ENCODE peak calls at places on chromosome 15, in four cellular contexts. One of them, this sample, is unnamed.

GRCh38 chr15:74791667-74792066 is 9.8 kb downstream of the CSK start:
- DNase-seq in NCI-H748 treated with DMSO at 0.1 percent for 48 hours: no peak
- DNase-seq in mucosa of gallbladder: no peak
- DNase-seq in AG09309: no peak
- DNase-seq in this sample: no peak

GRCh38 chr15:33132722-33133345 is 61.7 kb downstream of the FMN1 start:
- DNase-seq in NCI-H748 treated with DMSO at 0.1 percent for 48 hours: peak
- DNase-seq in mucosa of gallbladder: peak
- DNase-seq in AG09309: peak
- DNase-seq in this sample: peak

GRCh38 chr15:48777645-48778337 is 33.1 kb downstream of the CEP152 start:
- DNase-seq in NCI-H748 treated with DMSO at 0.1 percent for 48 hours: no peak
- DNase-seq in mucosa of gallbladder: no peak
- DNase-seq in AG09309: no peak
- DNase-seq in this sample: no peak

GRCh38 chr15:94263341-94264273 is 32.2 kb downstream of the MCTP2 start:
- DNase-seq in NCI-H748 treated with DMSO at 0.1 percent for 48 hours: no peak
- DNase-seq in mucosa of gallbladder: no peak
- DNase-seq in AG09309: peak
- DNase-seq in this sample: no peak

GRCh38 chr15:100919481-100920405 is 586 bp downstream of the LRRK1 start:
- DNase-seq in NCI-H748 treated with DMSO at 0.1 percent for 48 hours: no peak
- DNase-seq in mucosa of gallbladder: no peak
- DNase-seq in AG09309: no peak
- DNase-seq in this sample: no peak

GRCh38 chr15:101063891-101064794 is 145.0 kb downstream of the LRRK1 start:
- DNase-seq in NCI-H748 treated with DMSO at 0.1 percent for 48 hours: no peak
- DNase-seq in mucosa of gallbladder: no peak
- DNase-seq in AG09309: no peak
- DNase-seq in this sample: no peak

GRCh38 chr15:85330941-85331588 is 49.3 kb upstream of the AKAP13 start:
- DNase-seq in NCI-H748 treated with DMSO at 0.1 percent for 48 hours: peak
- DNase-seq in mucosa of gallbladder: peak
- DNase-seq in AG09309: peak
- DNase-seq in this sample: peak

GRCh38 chr15:90818251-90819210 is 49.9 kb upstream of the FURIN start:
- DNase-seq in NCI-H748 treated with DMSO at 0.1 percent for 48 hours: no peak
- DNase-seq in mucosa of gallbladder: no peak
- DNase-seq in AG09309: no peak
- DNase-seq in this sample: no peak

GRCh38 chr15:100140527-100141303 is 201.1 kb downstream of the ADAMTS17 start:
- DNase-seq in NCI-H748 treated with DMSO at 0.1 percent for 48 hours: no peak
- DNase-seq in mucosa of gallbladder: no peak
- DNase-seq in AG09309: no peak
- DNase-seq in this sample: no peak

GRCh38 chr15:67193223-67194009 is 61.0 kb downstream of the AAGAB start:
- DNase-seq in NCI-H748 treated with DMSO at 0.1 percent for 48 hours: no peak
- DNase-seq in mucosa of gallbladder: no peak
- DNase-seq in AG09309: no peak
- DNase-seq in this sample: no peak